ENCODE peak calls at places on chromosomes 7 and 10, in five cellular contexts. One of them, this sample, is unnamed.

GRCh38 chr7:43522406-43523156 is 60.3 kb upstream of the STK17A start:
- DNase-seq in H1: no peak
- DNase-seq in GM12878: no peak
- DNase-seq in K562: no peak
- DNase-seq in HepG2: no peak
- DNase-seq in this sample: no peak

GRCh38 chr7:85001493-85002345 is 185.1 kb downstream of the SEMA3D start:
- DNase-seq in GM12878: no peak
- DNase-seq in H1: no peak
- DNase-seq in K562: no peak
- DNase-seq in HepG2: no peak
- DNase-seq in this sample: no peak

GRCh38 chr10:125123363-125124113 is 36.8 kb downstream of the CTBP2 start:
- DNase-seq in K562: no peak
- DNase-seq in H1: no peak
- DNase-seq in GM12878: no peak
- DNase-seq in HepG2: no peak
- DNase-seq in this sample: no peak

GRCh38 chr10:77406764-77407430 is 230.7 kb downstream of the KCNMA1 start:
- DNase-seq in K562: no peak
- DNase-seq in H1: no peak
- DNase-seq in HepG2: no peak
- DNase-seq in GM12878: no peak
- DNase-seq in this sample: no peak

GRCh38 chr10:8037199-8037801 is 17.2 kb upstream of the GATA3 start:
- DNase-seq in H1: peak; percentile 52
- DNase-seq in GM12878: no peak
- DNase-seq in HepG2: no peak
- DNase-seq in K562: no peak
- DNase-seq in this sample: no peak

GRCh38 chr7:137606061-137606674 is 240.6 kb downstream of the DGKI start:
- DNase-seq in K562: peak; percentile 42
- DNase-seq in GM12878: no peak
- DNase-seq in HepG2: peak; percentile 38
- DNase-seq in H1: no peak
- DNase-seq in this sample: no peak

GRCh38 chr7:35761882-35762720 is 38.8 kb upstream of the SEPTIN7 start:
- DNase-seq in H1: no peak
- DNase-seq in GM12878: no peak
- DNase-seq in K562: no peak
- DNase-seq in HepG2: no peak
- DNase-seq in this sample: no peak

GRCh38 chr7:92158660-92159575 is 20.0 kb downstream of the LRRD1 start:
- DNase-seq in H1: no peak
- DNase-seq in K562: no peak
- DNase-seq in HepG2: no peak
- DNase-seq in GM12878: no peak
- DNase-seq in this sample: no peak

GRCh38 chr7:113824117-113824823 is 94.5 kb downstream of the PPP1R3A start:
- DNase-seq in H1: no peak
- DNase-seq in HepG2: no peak
- DNase-seq in GM12878: no peak
- DNase-seq in K562: no peak
- DNase-seq in this sample: no peak

GRCh38 chr7:54932818-54933543 is 85.8 kb upstream of the EGFR start:
- DNase-seq in H1: peak; percentile 67
- DNase-seq in HepG2: peak; percentile 17
- DNase-seq in GM12878: no peak
- DNase-seq in K562: no peak
- DNase-seq in this sample: peak; percentile 77

GRCh38 chr10:110737886-110738634 is 93.9 kb downstream of the RBM20 start:
- DNase-seq in HepG2: peak; percentile 18
- DNase-seq in K562: no peak
- DNase-seq in GM12878: no peak
- DNase-seq in H1: no peak
- DNase-seq in this sample: no peak

GRCh38 chr10:129605986-129606518 is 139.0 kb downstream of the MGMT start:
- DNase-seq in H1: no peak
- DNase-seq in HepG2: no peak
- DNase-seq in K562: no peak
- DNase-seq in GM12878: peak; percentile 72
- DNase-seq in this sample: no peak
- TF ChIP-seq CREB1 in H1: no peak
- TF ChIP-seq CREB1 in HepG2: no peak
- TF ChIP-seq CREB1 in K562: no peak
- TF ChIP-seq CREB1 in GM12878: peak; percentile 52
- TF ChIP-seq CREB1 in this sample: no peak

GRCh38 chr7:96198047-96198636 is 123.8 kb downstream of the SLC25A13 start:
- DNase-seq in K562: no peak
- DNase-seq in H1: no peak
- DNase-seq in GM12878: no peak
- DNase-seq in HepG2: no peak
- DNase-seq in this sample: no peak

GRCh38 chr7:96202102-96202501 is 119.8 kb downstream of the SLC25A13 start:
- DNase-seq in K562: no peak
- DNase-seq in H1: no peak
- DNase-seq in HepG2: no peak
- DNase-seq in GM12878: no peak
- DNase-seq in this sample: no peak

GRCh38 chr7:96203781-96204180 is 118.1 kb downstream of the SLC25A13 start:
- DNase-seq in H1: no peak
- DNase-seq in K562: no peak
- DNase-seq in GM12878: no peak
- DNase-seq in HepG2: no peak
- DNase-seq in this sample: no peak

GRCh38 chr7:96200740-96201139 is 121.2 kb downstream of the SLC25A13 start:
- DNase-seq in K562: no peak
- DNase-seq in GM12878: no peak
- DNase-seq in HepG2: no peak
- DNase-seq in H1: no peak
- DNase-seq in this sample: no peak

GRCh38 chr7:96199421-96199820 is 122.5 kb downstream of the SLC25A13 start:
- DNase-seq in HepG2: no peak
- DNase-seq in K562: peak; percentile 51
- DNase-seq in H1: no peak
- DNase-seq in GM12878: no peak
- DNase-seq in this sample: no peak
- TF ChIP-seq SP1 in HepG2: no peak
- TF ChIP-seq SP1 in K562: no peak
- TF ChIP-seq SP1 in H1: no peak
- TF ChIP-seq SP1 in GM12878: no peak
- TF ChIP-seq SP1 in this sample: no peak

DNA sequence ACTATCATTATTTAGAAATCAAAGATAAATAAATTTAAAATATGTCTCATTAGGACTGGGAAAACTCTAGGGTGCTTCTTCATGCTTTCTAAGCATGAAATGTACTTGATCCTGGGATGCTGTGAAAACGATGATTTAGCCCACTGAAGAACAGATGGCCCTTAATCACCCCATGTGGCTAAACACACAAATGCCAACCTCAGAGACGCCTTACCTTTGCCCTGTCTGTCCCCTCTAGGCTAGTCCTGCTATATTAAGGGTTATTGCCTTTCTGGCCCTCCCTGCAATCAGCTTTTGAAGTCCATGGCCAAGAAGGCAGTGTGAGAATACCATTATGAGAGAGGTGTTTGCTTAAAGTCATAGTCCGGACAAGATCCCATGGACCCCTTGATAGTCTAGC is 217.2 kb downstream of the TWIST1 start:
- DNase-seq in GM12878: no peak
- DNase-seq in K562: no peak
- DNase-seq in HepG2: no peak
- DNase-seq in H1: no peak
- DNase-seq in this sample: no peak
- TF ChIP-seq CREB1 in GM12878: no peak
- TF ChIP-seq CREB1 in K562: no peak
- TF ChIP-seq CREB1 in HepG2: no peak
- TF ChIP-seq CREB1 in H1: no peak
- TF ChIP-seq CREB1 in this sample: no peak

GRCh38 chr10:71374481-71375233 is 22.1 kb upstream of the CDH23 start:
- DNase-seq in K562: no peak
- DNase-seq in H1: no peak
- DNase-seq in GM12878: no peak
- DNase-seq in HepG2: no peak
- DNase-seq in this sample: no peak
- TF ChIP-seq SP1 in K562: no peak
- TF ChIP-seq SP1 in H1: no peak
- TF ChIP-seq SP1 in GM12878: no peak
- TF ChIP-seq SP1 in HepG2: no peak
- TF ChIP-seq SP1 in this sample: no peak

GRCh38 chr7:81111781-81112540 is 193.1 kb upstream of the SEMA3C start:
- DNase-seq in GM12878: no peak
- DNase-seq in H1: no peak
- DNase-seq in HepG2: no peak
- DNase-seq in K562: no peak
- DNase-seq in this sample: no peak
- TF ChIP-seq CREB1 in GM12878: no peak
- TF ChIP-seq CREB1 in H1: no peak
- TF ChIP-seq CREB1 in HepG2: no peak
- TF ChIP-seq CREB1 in K562: no peak
- TF ChIP-seq CREB1 in this sample: no peak

GRCh38 chr10:123916775-123917174 is 25.2 kb upstream of the CPXM2 start:
- DNase-seq in K562: no peak
- DNase-seq in GM12878: no peak
- DNase-seq in H1: no peak
- DNase-seq in HepG2: no peak
- DNase-seq in this sample: no peak
- TF ChIP-seq SP1 in K562: no peak
- TF ChIP-seq SP1 in GM12878: no peak
- TF ChIP-seq SP1 in H1: no peak
- TF ChIP-seq SP1 in HepG2: no peak
- TF ChIP-seq SP1 in this sample: no peak